ENCODE peak calls at places on chromosomes 2 and 18, in ten cellular contexts. One of them, this sample, is unnamed.
A peak's percentile ranks its signal among the peaks of the same experiment; 100 is the strongest.

GRCh38 chr18:36518839-36519238 is 221.3 kb downstream of the FHOD3 start:
- DNase-seq in fibroblast of the aortic adventitia: no peak
- DNase-seq in Caco-2: no peak
- DNase-seq in neural progenitor cell: no peak
- DNase-seq in DMS153: no peak
- DNase-seq in GM13976: no peak
- DNase-seq in astrocyte of the spinal cord: no peak
- DNase-seq in GF-D8: no peak
- DNase-seq in hypothalamus: no peak
- DNase-seq in activated effector memory CD4-positive, alpha-beta T cell treated with Interleukin-2 at 50 U/mL for 16 hours: no peak
- DNase-seq in this sample: no peak

GRCh38 chr2:134312482-134312881 is 58.6 kb downstream of the MGAT5 start:
- DNase-seq in fibroblast of the aortic adventitia: no peak
- DNase-seq in Caco-2: no peak
- DNase-seq in neural progenitor cell: no peak
- DNase-seq in DMS153: no peak
- DNase-seq in GM13976: no peak
- DNase-seq in astrocyte of the spinal cord: no peak
- DNase-seq in GF-D8: peak; percentile 6
- DNase-seq in hypothalamus: no peak
- DNase-seq in activated effector memory CD4-positive, alpha-beta T cell treated with Interleukin-2 at 50 U/mL for 16 hours: no peak
- DNase-seq in this sample: no peak

GRCh38 chr2:17476820-17477219 is 41.4 kb downstream of the RAD51AP2 start:
- DNase-seq in fibroblast of the aortic adventitia: peak; percentile 3
- DNase-seq in Caco-2: no peak
- DNase-seq in neural progenitor cell: no peak
- DNase-seq in DMS153: no peak
- DNase-seq in GM13976: no peak
- DNase-seq in astrocyte of the spinal cord: no peak
- DNase-seq in GF-D8: no peak
- DNase-seq in hypothalamus: no peak
- DNase-seq in activated effector memory CD4-positive, alpha-beta T cell treated with Interleukin-2 at 50 U/mL for 16 hours: no peak
- DNase-seq in this sample: no peak

GRCh38 chr18:61972389-61973264 is 79.8 kb upstream of the RNF152 start:
- DNase-seq in fibroblast of the aortic adventitia: no peak
- DNase-seq in Caco-2: no peak
- DNase-seq in neural progenitor cell: peak; percentile 26
- DNase-seq in DMS153: peak; percentile 95
- DNase-seq in GM13976: no peak
- DNase-seq in astrocyte of the spinal cord: no peak
- DNase-seq in GF-D8: peak; percentile 73
- DNase-seq in hypothalamus: no peak
- DNase-seq in activated effector memory CD4-positive, alpha-beta T cell treated with Interleukin-2 at 50 U/mL for 16 hours: no peak
- DNase-seq in this sample: peak; percentile 43

GRCh38 chr2:186887107-186888090 is 38.4 kb upstream of the ZSWIM2 start:
- DNase-seq in fibroblast of the aortic adventitia: peak; percentile 74
- DNase-seq in Caco-2: no peak
- DNase-seq in neural progenitor cell: peak; percentile 16
- DNase-seq in DMS153: no peak
- DNase-seq in GM13976: no peak
- DNase-seq in astrocyte of the spinal cord: no peak
- DNase-seq in GF-D8: no peak
- DNase-seq in hypothalamus: no peak
- DNase-seq in activated effector memory CD4-positive, alpha-beta T cell treated with Interleukin-2 at 50 U/mL for 16 hours: no peak
- DNase-seq in this sample: no peak

GRCh38 chr2:96663829-96664228 is 21.3 kb downstream of the FER1L5 start:
- DNase-seq in fibroblast of the aortic adventitia: no peak
- DNase-seq in Caco-2: peak; percentile 8
- DNase-seq in neural progenitor cell: no peak
- DNase-seq in DMS153: no peak
- DNase-seq in GM13976: no peak
- DNase-seq in astrocyte of the spinal cord: no peak
- DNase-seq in GF-D8: no peak
- DNase-seq in hypothalamus: no peak
- DNase-seq in activated effector memory CD4-positive, alpha-beta T cell treated with Interleukin-2 at 50 U/mL for 16 hours: no peak
- DNase-seq in this sample: no peak

GRCh38 chr2:62789518-62789917 is 84.0 kb downstream of the EHBP1 start:
- DNase-seq in fibroblast of the aortic adventitia: no peak
- DNase-seq in Caco-2: no peak
- DNase-seq in neural progenitor cell: no peak
- DNase-seq in DMS153: no peak
- DNase-seq in GM13976: no peak
- DNase-seq in astrocyte of the spinal cord: no peak
- DNase-seq in GF-D8: no peak
- DNase-seq in hypothalamus: no peak
- DNase-seq in activated effector memory CD4-positive, alpha-beta T cell treated with Interleukin-2 at 50 U/mL for 16 hours: no peak
- DNase-seq in this sample: no peak

GRCh38 chr2:137173514-137173913 is 408.2 kb downstream of the THSD7B start:
- DNase-seq in fibroblast of the aortic adventitia: peak; percentile 78
- DNase-seq in Caco-2: peak; percentile 42
- DNase-seq in neural progenitor cell: no peak
- DNase-seq in DMS153: no peak
- DNase-seq in GM13976: peak; percentile 8
- DNase-seq in astrocyte of the spinal cord: peak; percentile 81
- DNase-seq in GF-D8: no peak
- DNase-seq in hypothalamus: no peak
- DNase-seq in activated effector memory CD4-positive, alpha-beta T cell treated with Interleukin-2 at 50 U/mL for 16 hours: no peak
- DNase-seq in this sample: peak; percentile 75

GRCh38 chr18:3585656-3586509 is 135.9 kb downstream of the TGIF1 start:
- DNase-seq in fibroblast of the aortic adventitia: peak; percentile 88
- DNase-seq in Caco-2: peak; percentile 87
- DNase-seq in neural progenitor cell: peak; percentile 90
- DNase-seq in DMS153: peak; percentile 52
- DNase-seq in GM13976: peak; percentile 55
- DNase-seq in astrocyte of the spinal cord: peak; percentile 72
- DNase-seq in GF-D8: peak; percentile 46
- DNase-seq in hypothalamus: peak; percentile 26
- DNase-seq in activated effector memory CD4-positive, alpha-beta T cell treated with Interleukin-2 at 50 U/mL for 16 hours: peak; percentile 48
- DNase-seq in this sample: peak; percentile 77

GRCh38 chr2:108220191-108220590 is 19.6 kb upstream of the SULT1C3 start:
- DNase-seq in fibroblast of the aortic adventitia: no peak
- DNase-seq in Caco-2: no peak
- DNase-seq in neural progenitor cell: no peak
- DNase-seq in DMS153: no peak
- DNase-seq in GM13976: no peak
- DNase-seq in astrocyte of the spinal cord: no peak
- DNase-seq in GF-D8: no peak
- DNase-seq in hypothalamus: no peak
- DNase-seq in activated effector memory CD4-positive, alpha-beta T cell treated with Interleukin-2 at 50 U/mL for 16 hours: no peak
- DNase-seq in this sample: no peak

GRCh38 chr18:79197531-79197930 is 128.3 kb downstream of the ATP9B start:
- DNase-seq in fibroblast of the aortic adventitia: no peak
- DNase-seq in Caco-2: no peak
- DNase-seq in neural progenitor cell: no peak
- DNase-seq in DMS153: peak; percentile 80
- DNase-seq in GM13976: no peak
- DNase-seq in astrocyte of the spinal cord: no peak
- DNase-seq in GF-D8: no peak
- DNase-seq in hypothalamus: no peak
- DNase-seq in activated effector memory CD4-positive, alpha-beta T cell treated with Interleukin-2 at 50 U/mL for 16 hours: no peak
- DNase-seq in this sample: peak; percentile 66

GRCh38 chr2:233448220-233448559 is 93.9 kb downstream of the DGKD start:
- DNase-seq in fibroblast of the aortic adventitia: no peak
- DNase-seq in Caco-2: peak; percentile 54
- DNase-seq in neural progenitor cell: peak; percentile 37
- DNase-seq in DMS153: peak; percentile 3
- DNase-seq in GM13976: no peak
- DNase-seq in astrocyte of the spinal cord: no peak
- DNase-seq in GF-D8: no peak
- DNase-seq in hypothalamus: no peak
- DNase-seq in activated effector memory CD4-positive, alpha-beta T cell treated with Interleukin-2 at 50 U/mL for 16 hours: no peak
- DNase-seq in this sample: no peak

GRCh38 chr18:47280121-47280520 is 28.7 kb upstream of the SKOR2 start:
- DNase-seq in fibroblast of the aortic adventitia: no peak
- DNase-seq in Caco-2: no peak
- DNase-seq in neural progenitor cell: no peak
- DNase-seq in DMS153: no peak
- DNase-seq in GM13976: no peak
- DNase-seq in astrocyte of the spinal cord: no peak
- DNase-seq in GF-D8: no peak
- DNase-seq in hypothalamus: no peak
- DNase-seq in activated effector memory CD4-positive, alpha-beta T cell treated with Interleukin-2 at 50 U/mL for 16 hours: no peak
- DNase-seq in this sample: no peak

This sample was measured in MM.1S.